ENCODE peak calls at places on chromosomes 3 and 15, in six cellular contexts. One of them, this sample, is unnamed.

GRCh38 chr3:106588739-106589138 is 719.9 kb upstream of the CBLB start:
- DNase-seq in activated CD8-positive, alpha-beta T cell treated with anti-CD3 and anti-CD28 coated beads for 36 hours: no peak
- DNase-seq in fibroblast of mammary gland: no peak
- DNase-seq in foreskin keratinocyte: peak; percentile 74
- DNase-seq in colonic mucosa: no peak
- DNase-seq in glutamatergic neuron: no peak
- DNase-seq in this sample: no peak

GRCh38 chr3:112594856-112595255 is 33.0 kb downstream of the SLC35A5 start:
- DNase-seq in fibroblast of mammary gland: no peak
- DNase-seq in glutamatergic neuron: no peak
- DNase-seq in colonic mucosa: no peak
- DNase-seq in activated CD8-positive, alpha-beta T cell treated with anti-CD3 and anti-CD28 coated beads for 36 hours: no peak
- DNase-seq in foreskin keratinocyte: peak; percentile 6
- DNase-seq in this sample: no peak

GRCh38 chr3:48662753-48663488 is at the start of gene CELSR3:
- DNase-seq in activated CD8-positive, alpha-beta T cell treated with anti-CD3 and anti-CD28 coated beads for 36 hours: peak; percentile 74
- DNase-seq in foreskin keratinocyte: peak; percentile 82
- DNase-seq in fibroblast of mammary gland: peak; percentile 93
- DNase-seq in glutamatergic neuron: peak; percentile 89
- DNase-seq in colonic mucosa: peak; percentile 68
- DNase-seq in this sample: peak; percentile 81

GRCh38 chr3:61947456-61947855 is 386.1 kb downstream of the PTPRG start:
- DNase-seq in colonic mucosa: no peak
- DNase-seq in activated CD8-positive, alpha-beta T cell treated with anti-CD3 and anti-CD28 coated beads for 36 hours: no peak
- DNase-seq in fibroblast of mammary gland: no peak
- DNase-seq in foreskin keratinocyte: no peak
- DNase-seq in glutamatergic neuron: no peak
- DNase-seq in this sample: no peak

GRCh38 chr3:197471221-197472010 is 84.4 kb downstream of the BDH1 start:
- DNase-seq in activated CD8-positive, alpha-beta T cell treated with anti-CD3 and anti-CD28 coated beads for 36 hours: no peak
- DNase-seq in foreskin keratinocyte: no peak
- DNase-seq in glutamatergic neuron: no peak
- DNase-seq in colonic mucosa: no peak
- DNase-seq in fibroblast of mammary gland: no peak
- DNase-seq in this sample: no peak

GRCh38 chr3:64184621-64185020 is 40.6 kb downstream of the PRICKLE2 start:
- DNase-seq in glutamatergic neuron: no peak
- DNase-seq in foreskin keratinocyte: peak; percentile 80
- DNase-seq in colonic mucosa: no peak
- DNase-seq in fibroblast of mammary gland: peak; percentile 83
- DNase-seq in activated CD8-positive, alpha-beta T cell treated with anti-CD3 and anti-CD28 coated beads for 36 hours: no peak
- DNase-seq in this sample: no peak

GRCh38 chr15:45180201-45180600 is 7.6 kb downstream of the SHF start:
- DNase-seq in activated CD8-positive, alpha-beta T cell treated with anti-CD3 and anti-CD28 coated beads for 36 hours: peak; percentile 64
- DNase-seq in colonic mucosa: no peak
- DNase-seq in foreskin keratinocyte: no peak
- DNase-seq in glutamatergic neuron: no peak
- DNase-seq in fibroblast of mammary gland: no peak
- DNase-seq in this sample: no peak

GRCh38 chr3:100463646-100464155 is 28.7 kb upstream of the TMEM45A start:
- DNase-seq in glutamatergic neuron: no peak
- DNase-seq in activated CD8-positive, alpha-beta T cell treated with anti-CD3 and anti-CD28 coated beads for 36 hours: no peak
- DNase-seq in colonic mucosa: no peak
- DNase-seq in fibroblast of mammary gland: no peak
- DNase-seq in foreskin keratinocyte: no peak
- DNase-seq in this sample: no peak

GRCh38 chr15:36109943-36110658 is 469.3 kb upstream of the CDIN1 start:
- DNase-seq in glutamatergic neuron: no peak
- DNase-seq in fibroblast of mammary gland: peak; percentile 91
- DNase-seq in foreskin keratinocyte: peak; percentile 32
- DNase-seq in activated CD8-positive, alpha-beta T cell treated with anti-CD3 and anti-CD28 coated beads for 36 hours: no peak
- DNase-seq in colonic mucosa: peak; percentile 25
- DNase-seq in this sample: no peak

GRCh38 chr15:62734706-62735105 is 307.8 kb upstream of the TPM1 start:
- DNase-seq in foreskin keratinocyte: no peak
- DNase-seq in glutamatergic neuron: no peak
- DNase-seq in activated CD8-positive, alpha-beta T cell treated with anti-CD3 and anti-CD28 coated beads for 36 hours: no peak
- DNase-seq in fibroblast of mammary gland: no peak
- DNase-seq in colonic mucosa: no peak
- DNase-seq in this sample: no peak

GRCh38 chr15:99163271-99164062 is 58.6 kb downstream of the SYNM start:
- DNase-seq in foreskin keratinocyte: no peak
- DNase-seq in colonic mucosa: no peak
- DNase-seq in glutamatergic neuron: no peak
- DNase-seq in activated CD8-positive, alpha-beta T cell treated with anti-CD3 and anti-CD28 coated beads for 36 hours: no peak
- DNase-seq in fibroblast of mammary gland: no peak
- DNase-seq in this sample: no peak

GRCh38 chr3:103787164-103787871 is 1352.5 kb downstream of the ZPLD1 start:
- DNase-seq in foreskin keratinocyte: no peak
- DNase-seq in colonic mucosa: no peak
- DNase-seq in glutamatergic neuron: no peak
- DNase-seq in fibroblast of mammary gland: no peak
- DNase-seq in activated CD8-positive, alpha-beta T cell treated with anti-CD3 and anti-CD28 coated beads for 36 hours: no peak
- DNase-seq in this sample: no peak

GRCh38 chr3:81778678-81779182 is 17.3 kb upstream of the GBE1 start:
- DNase-seq in glutamatergic neuron: no peak
- DNase-seq in foreskin keratinocyte: no peak
- DNase-seq in fibroblast of mammary gland: peak; percentile 74
- DNase-seq in activated CD8-positive, alpha-beta T cell treated with anti-CD3 and anti-CD28 coated beads for 36 hours: no peak
- DNase-seq in colonic mucosa: no peak
- DNase-seq in this sample: no peak

GRCh38 chr15:76642671-76643070 is 262.5 kb downstream of the SCAPER start:
- DNase-seq in glutamatergic neuron: no peak
- DNase-seq in foreskin keratinocyte: no peak
- DNase-seq in fibroblast of mammary gland: peak; percentile 7
- DNase-seq in colonic mucosa: no peak
- DNase-seq in activated CD8-positive, alpha-beta T cell treated with anti-CD3 and anti-CD28 coated beads for 36 hours: no peak
- DNase-seq in this sample: no peak

DNA sequence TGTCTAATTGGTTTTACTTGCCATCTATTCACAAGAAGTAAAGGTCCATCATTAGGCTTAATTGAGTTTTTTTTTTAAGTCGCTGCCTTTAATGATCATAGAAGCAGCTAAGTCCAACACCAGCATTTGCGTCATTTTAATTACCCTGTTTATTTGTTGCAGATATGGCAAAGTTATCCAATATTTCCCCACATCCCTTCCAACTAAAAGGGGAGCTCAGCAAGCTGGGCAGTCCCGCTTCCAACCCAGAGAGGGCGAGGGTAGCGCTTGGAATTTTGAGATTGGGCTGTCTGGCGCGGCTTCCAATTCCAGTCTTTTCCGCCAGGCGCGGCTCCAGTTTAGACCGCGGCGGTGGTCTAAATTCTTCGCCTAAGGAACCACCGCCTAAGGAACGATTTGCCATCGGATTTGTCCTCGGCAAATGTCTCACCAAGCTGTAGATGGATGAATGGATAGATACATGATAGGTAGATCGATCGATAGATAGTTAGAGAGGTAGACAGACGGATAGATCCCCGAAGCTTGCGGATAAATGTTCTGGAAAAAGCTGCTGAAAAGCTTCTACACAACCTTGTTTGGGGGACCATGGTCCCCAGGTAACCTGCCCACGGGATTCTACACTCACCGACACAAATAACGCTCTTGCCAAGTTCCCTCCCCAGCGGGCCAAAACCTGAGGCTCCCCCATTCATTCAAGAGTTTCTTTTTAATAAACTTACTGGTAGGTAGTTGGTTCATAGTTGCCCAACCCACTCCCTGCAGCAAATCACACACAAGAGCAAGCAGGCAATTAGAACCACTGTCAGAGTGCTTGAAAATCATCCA is 49.2 kb downstream of the ZIC4 start:
- DNase-seq in activated CD8-positive, alpha-beta T cell treated with anti-CD3 and anti-CD28 coated beads for 36 hours: no peak
- DNase-seq in fibroblast of mammary gland: peak; percentile 3
- DNase-seq in glutamatergic neuron: peak; percentile 60
- DNase-seq in foreskin keratinocyte: no peak
- DNase-seq in colonic mucosa: no peak
- DNase-seq in this sample: peak; percentile 71
- TF ChIP-seq CTCF in activated CD8-positive, alpha-beta T cell treated with anti-CD3 and anti-CD28 coated beads for 36 hours: no peak
- TF ChIP-seq CTCF in fibroblast of mammary gland: peak; percentile 23
- TF ChIP-seq CTCF in glutamatergic neuron: peak; percentile 48
- TF ChIP-seq CTCF in foreskin keratinocyte: peak; percentile 22
- TF ChIP-seq CTCF in colonic mucosa: no peak
- TF ChIP-seq CTCF in this sample: peak; percentile 49

GRCh38 chr3:13483988-13484695 is 4.0 kb downstream of the HDAC11 start:
- DNase-seq in foreskin keratinocyte: no peak
- DNase-seq in glutamatergic neuron: no peak
- DNase-seq in colonic mucosa: no peak
- DNase-seq in activated CD8-positive, alpha-beta T cell treated with anti-CD3 and anti-CD28 coated beads for 36 hours: no peak
- DNase-seq in fibroblast of mammary gland: no peak
- DNase-seq in this sample: no peak

GRCh38 chr3:13484861-13485590 is 4.9 kb downstream of the HDAC11 start:
- DNase-seq in foreskin keratinocyte: peak; percentile 77
- DNase-seq in colonic mucosa: peak; percentile 91
- DNase-seq in fibroblast of mammary gland: peak; percentile 26
- DNase-seq in activated CD8-positive, alpha-beta T cell treated with anti-CD3 and anti-CD28 coated beads for 36 hours: peak; percentile 14
- DNase-seq in glutamatergic neuron: no peak
- DNase-seq in this sample: no peak

GRCh38 chr3:13480340-13481318 is 523 bp downstream of the HDAC11 start:
- DNase-seq in glutamatergic neuron: peak; percentile 45
- DNase-seq in foreskin keratinocyte: no peak
- DNase-seq in activated CD8-positive, alpha-beta T cell treated with anti-CD3 and anti-CD28 coated beads for 36 hours: peak; percentile 63
- DNase-seq in fibroblast of mammary gland: peak; percentile 28
- DNase-seq in colonic mucosa: peak; percentile 47
- DNase-seq in this sample: peak; percentile 31

GRCh38 chr3:13482106-13482690 is 2.1 kb downstream of the HDAC11 start:
- DNase-seq in glutamatergic neuron: no peak
- DNase-seq in fibroblast of mammary gland: no peak
- DNase-seq in foreskin keratinocyte: no peak
- DNase-seq in activated CD8-positive, alpha-beta T cell treated with anti-CD3 and anti-CD28 coated beads for 36 hours: no peak
- DNase-seq in colonic mucosa: no peak
- DNase-seq in this sample: no peak

DNA sequence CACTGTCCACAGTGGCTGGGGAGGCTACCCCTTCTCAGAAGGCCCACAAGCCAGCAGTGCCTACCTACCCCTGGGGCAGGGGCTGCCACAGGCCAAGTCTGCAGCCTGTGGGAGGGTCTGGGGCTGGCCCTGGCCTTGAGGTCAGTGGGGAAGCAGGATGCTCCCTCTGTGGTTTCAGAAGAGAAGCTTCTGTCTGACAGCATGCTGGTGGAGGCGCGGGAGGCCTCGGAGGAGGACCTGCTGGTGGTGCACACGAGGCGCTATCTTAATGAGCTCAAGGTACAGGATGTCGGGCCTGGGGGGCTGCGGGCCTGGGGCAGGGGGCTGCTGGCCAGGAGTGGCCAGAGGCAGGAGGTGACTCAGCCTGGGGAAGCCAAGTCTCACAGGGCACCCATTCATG is 3.2 kb downstream of the HDAC11 start:
- DNase-seq in foreskin keratinocyte: no peak
- DNase-seq in colonic mucosa: no peak
- DNase-seq in glutamatergic neuron: no peak
- DNase-seq in fibroblast of mammary gland: no peak
- DNase-seq in activated CD8-positive, alpha-beta T cell treated with anti-CD3 and anti-CD28 coated beads for 36 hours: no peak
- DNase-seq in this sample: no peak
- TF ChIP-seq CTCF in foreskin keratinocyte: no peak
- TF ChIP-seq CTCF in colonic mucosa: no peak
- TF ChIP-seq CTCF in glutamatergic neuron: no peak
- TF ChIP-seq CTCF in fibroblast of mammary gland: no peak
- TF ChIP-seq CTCF in activated CD8-positive, alpha-beta T cell treated with anti-CD3 and anti-CD28 coated beads for 36 hours: no peak
- TF ChIP-seq CTCF in this sample: no peak

GRCh38 chr15:40052604-40053003 is 13.6 kb upstream of the SRP14 start:
- DNase-seq in fibroblast of mammary gland: no peak
- DNase-seq in colonic mucosa: peak; percentile 78
- DNase-seq in foreskin keratinocyte: no peak
- DNase-seq in activated CD8-positive, alpha-beta T cell treated with anti-CD3 and anti-CD28 coated beads for 36 hours: no peak
- DNase-seq in glutamatergic neuron: no peak
- DNase-seq in this sample: no peak

GRCh38 chr15:40054056-40054745 is 15.2 kb upstream of the SRP14 start:
- DNase-seq in colonic mucosa: no peak
- DNase-seq in glutamatergic neuron: no peak
- DNase-seq in foreskin keratinocyte: no peak
- DNase-seq in fibroblast of mammary gland: no peak
- DNase-seq in activated CD8-positive, alpha-beta T cell treated with anti-CD3 and anti-CD28 coated beads for 36 hours: peak; percentile 74
- DNase-seq in this sample: no peak

GRCh38 chr15:40051616-40052415 is 12.8 kb upstream of the SRP14 start:
- DNase-seq in fibroblast of mammary gland: no peak
- DNase-seq in foreskin keratinocyte: no peak
- DNase-seq in glutamatergic neuron: no peak
- DNase-seq in colonic mucosa: peak; percentile 80
- DNase-seq in activated CD8-positive, alpha-beta T cell treated with anti-CD3 and anti-CD28 coated beads for 36 hours: peak; percentile 42
- DNase-seq in this sample: no peak

GRCh38 chr15:40054746-40055575 is 16.0 kb upstream of the SRP14 start:
- DNase-seq in colonic mucosa: peak; percentile 58
- DNase-seq in foreskin keratinocyte: peak; percentile 47
- DNase-seq in glutamatergic neuron: no peak
- DNase-seq in fibroblast of mammary gland: peak; percentile 30
- DNase-seq in activated CD8-positive, alpha-beta T cell treated with anti-CD3 and anti-CD28 coated beads for 36 hours: peak; percentile 70
- DNase-seq in this sample: no peak

GRCh38 chr15:40053234-40054055 is 14.5 kb upstream of the SRP14 start:
- DNase-seq in glutamatergic neuron: no peak
- DNase-seq in colonic mucosa: no peak
- DNase-seq in fibroblast of mammary gland: no peak
- DNase-seq in activated CD8-positive, alpha-beta T cell treated with anti-CD3 and anti-CD28 coated beads for 36 hours: no peak
- DNase-seq in foreskin keratinocyte: no peak
- DNase-seq in this sample: no peak
- TF ChIP-seq CTCF in glutamatergic neuron: no peak
- TF ChIP-seq CTCF in colonic mucosa: no peak
- TF ChIP-seq CTCF in fibroblast of mammary gland: peak; percentile 6
- TF ChIP-seq CTCF in activated CD8-positive, alpha-beta T cell treated with anti-CD3 and anti-CD28 coated beads for 36 hours: no peak
- TF ChIP-seq CTCF in foreskin keratinocyte: peak; percentile 31
- TF ChIP-seq CTCF in this sample: no peak

GRCh38 chr3:129648331-129648730 is 41.9 kb upstream of the PLXND1 start:
- DNase-seq in glutamatergic neuron: no peak
- DNase-seq in colonic mucosa: no peak
- DNase-seq in activated CD8-positive, alpha-beta T cell treated with anti-CD3 and anti-CD28 coated beads for 36 hours: no peak
- DNase-seq in fibroblast of mammary gland: no peak
- DNase-seq in foreskin keratinocyte: no peak
- DNase-seq in this sample: no peak

GRCh38 chr3:129653019-129653418 is 46.5 kb upstream of the PLXND1 start:
- DNase-seq in activated CD8-positive, alpha-beta T cell treated with anti-CD3 and anti-CD28 coated beads for 36 hours: no peak
- DNase-seq in glutamatergic neuron: no peak
- DNase-seq in fibroblast of mammary gland: no peak
- DNase-seq in foreskin keratinocyte: no peak
- DNase-seq in colonic mucosa: no peak
- DNase-seq in this sample: no peak

GRCh38 chr3:129654126-129654525 is 47.6 kb upstream of the PLXND1 start:
- DNase-seq in activated CD8-positive, alpha-beta T cell treated with anti-CD3 and anti-CD28 coated beads for 36 hours: no peak
- DNase-seq in fibroblast of mammary gland: peak; percentile 27
- DNase-seq in foreskin keratinocyte: no peak
- DNase-seq in glutamatergic neuron: no peak
- DNase-seq in colonic mucosa: no peak
- DNase-seq in this sample: no peak

GRCh38 chr3:129651316-129652202 is 45.1 kb upstream of the PLXND1 start:
- DNase-seq in colonic mucosa: no peak
- DNase-seq in fibroblast of mammary gland: peak; percentile 70
- DNase-seq in glutamatergic neuron: no peak
- DNase-seq in activated CD8-positive, alpha-beta T cell treated with anti-CD3 and anti-CD28 coated beads for 36 hours: no peak
- DNase-seq in foreskin keratinocyte: peak; percentile 93
- DNase-seq in this sample: no peak

GRCh38 chr3:129650256-129650872 is 43.9 kb upstream of the PLXND1 start:
- DNase-seq in glutamatergic neuron: peak; percentile 67
- DNase-seq in foreskin keratinocyte: peak; percentile 44
- DNase-seq in colonic mucosa: peak; percentile 72
- DNase-seq in fibroblast of mammary gland: peak; percentile 90
- DNase-seq in activated CD8-positive, alpha-beta T cell treated with anti-CD3 and anti-CD28 coated beads for 36 hours: peak; percentile 80
- DNase-seq in this sample: peak; percentile 69
- TF ChIP-seq CTCF in glutamatergic neuron: peak; percentile 63
- TF ChIP-seq CTCF in foreskin keratinocyte: peak; percentile 80
- TF ChIP-seq CTCF in colonic mucosa: peak; percentile 40
- TF ChIP-seq CTCF in fibroblast of mammary gland: peak; percentile 77
- TF ChIP-seq CTCF in activated CD8-positive, alpha-beta T cell treated with anti-CD3 and anti-CD28 coated beads for 36 hours: peak; percentile 71
- TF ChIP-seq CTCF in this sample: peak; percentile 61

GRCh38 chr3:155078959-155079794 is 942 bp upstream of the MME start:
- DNase-seq in fibroblast of mammary gland: peak; percentile 79
- DNase-seq in activated CD8-positive, alpha-beta T cell treated with anti-CD3 and anti-CD28 coated beads for 36 hours: no peak
- DNase-seq in colonic mucosa: no peak
- DNase-seq in glutamatergic neuron: no peak
- DNase-seq in foreskin keratinocyte: peak; percentile 23
- DNase-seq in this sample: no peak
- TF ChIP-seq CTCF in fibroblast of mammary gland: peak; percentile 23
- TF ChIP-seq CTCF in activated CD8-positive, alpha-beta T cell treated with anti-CD3 and anti-CD28 coated beads for 36 hours: no peak
- TF ChIP-seq CTCF in colonic mucosa: no peak
- TF ChIP-seq CTCF in glutamatergic neuron: no peak
- TF ChIP-seq CTCF in foreskin keratinocyte: no peak
- TF ChIP-seq CTCF in this sample: peak; percentile 38

This sample was measured in endothelial cell.